ENCODE peak calls at places on chromosomes 13 and 19, in seven cellular contexts. I is heart right ventricle, Q is Calu3, L is NCI-H1092, A is left colon, D is NCI-H460, N is Caco-2. V is an unnamed sample.

GRCh38 chr19:5977222-5977784 is 637 bp downstream of the RANBP3 start:
- DNase-seq in D (no peak), Q (no peak), N (no peak), I (no peak), A (no peak), L (no peak), V (no peak)

GRCh38 chr13:93900735-93901134 is 578.7 kb downstream of the DCT start:
- DNase-seq in N (no peak), Q (no peak), I (no peak), L (no peak), A (no peak), D (no peak), V (no peak)

GRCh38 chr13:103663996-103664395 is 597.8 kb upstream of the SLC10A2 start:
- DNase-seq in Q (no peak), A (no peak), N (no peak), I (no peak), D (no peak), L (no peak), V (no peak)

GRCh38 chr19:10270180-10270615 is 722 bp upstream of the ICAM1 start:
- DNase-seq in N (no peak), Q (no peak), A (peak; percentile 77), D (no peak), L (no peak), I (peak; percentile 72), V (no peak)

GRCh38 chr13:57673197-57673596 is 41.7 kb downstream of the PCDH17 start:
- DNase-seq in I (no peak), A (no peak), Q (no peak), N (peak; percentile 24), L (no peak), D (no peak), V (no peak)

GRCh38 chr19:43748685-43749084 is 6.1 kb downstream of the SMG9 start:
- DNase-seq in Q (no peak), L (no peak), A (no peak), D (no peak), I (no peak), N (no peak), V (no peak)

GRCh38 chr19:32219881-32220552 is 125.4 kb upstream of the ZNF507 start:
- DNase-seq in A (no peak), L (no peak), D (no peak), I (no peak), Q (no peak), N (no peak), V (no peak)

GRCh38 chr19:4455742-4456565 is 1.6 kb downstream of the UBXN6 start:
- DNase-seq in Q (no peak), A (no peak), L (peak; percentile 76), I (peak; percentile 61), N (no peak), D (no peak), V (no peak)

GRCh38 chr19:14146789-14147216 is 10.4 kb upstream of the ASF1B start:
- DNase-seq in L (no peak), Q (no peak), I (no peak), A (no peak), D (no peak), N (no peak), V (no peak)

GRCh38 chr19:36849701-36850645 is 703 bp upstream of the ZNF345 start:
- DNase-seq in Q (peak; percentile 92), N (peak; percentile 13), D (peak; percentile 85), I (peak; percentile 90), L (peak; percentile 55), A (peak; percentile 93), V (peak; percentile 58)

GRCh38 chr19:2253106-2254051 is 2.8 kb downstream of the JSRP1 start:
- DNase-seq in L (no peak), I (no peak), A (no peak), D (no peak), Q (no peak), N (no peak), V (no peak)

GRCh38 chr19:48975947-48976847 is 11.1 kb downstream of the FTL start:
- DNase-seq in L (no peak), D (no peak), I (no peak), Q (no peak), A (no peak), N (peak; percentile 61), V (no peak)

GRCh38 chr19:4295972-4296771 is 6.0 kb downstream of the TMIGD2 start:
- DNase-seq in L (peak; percentile 62), I (no peak), Q (no peak), N (no peak), A (peak; percentile 28), D (no peak), V (no peak)

GRCh38 chr13:40639226-40639681 is 27.2 kb downstream of the FOXO1 start:
- DNase-seq in L (no peak), N (no peak), Q (no peak), D (no peak), I (no peak), A (no peak), V (no peak)